ENCODE peak calls at places on chromosomes 5 and 9, in nine cellular contexts. One of them, this sample, is unnamed.

GRCh38 chr9:33159058-33159759 is 7.9 kb downstream of the B4GALT1 start:
- DNase-seq in AG04449: no peak
- DNase-seq in dorsolateral prefrontal cortex: no peak
- DNase-seq in cardiac muscle cell: peak
- DNase-seq in MCF 10A: peak
- DNase-seq in A549: peak
- DNase-seq in AG09309: no peak
- DNase-seq in endothelial cell of umbilical vein: peak
- DNase-seq in fibroblast of lung: peak
- DNase-seq in this sample: peak

GRCh38 chr9:133032171-133032570 is 1.4 kb downstream of the GTF3C5 start:
- DNase-seq in dorsolateral prefrontal cortex: no peak
- DNase-seq in MCF 10A: no peak
- DNase-seq in cardiac muscle cell: no peak
- DNase-seq in fibroblast of lung: no peak
- DNase-seq in AG09309: no peak
- DNase-seq in A549: no peak
- DNase-seq in endothelial cell of umbilical vein: no peak
- DNase-seq in AG04449: no peak
- DNase-seq in this sample: no peak

GRCh38 chr5:175617447-175617846 is 40.4 kb upstream of the HRH2 start:
- DNase-seq in AG09309: no peak
- DNase-seq in cardiac muscle cell: no peak
- DNase-seq in A549: no peak
- DNase-seq in MCF 10A: no peak
- DNase-seq in AG04449: no peak
- DNase-seq in endothelial cell of umbilical vein: no peak
- DNase-seq in fibroblast of lung: no peak
- DNase-seq in dorsolateral prefrontal cortex: no peak
- DNase-seq in this sample: no peak

GRCh38 chr9:116144038-116144437 is 9.6 kb upstream of the PAPPA start:
- DNase-seq in dorsolateral prefrontal cortex: no peak
- DNase-seq in AG09309: no peak
- DNase-seq in cardiac muscle cell: no peak
- DNase-seq in AG04449: no peak
- DNase-seq in fibroblast of lung: peak
- DNase-seq in A549: peak
- DNase-seq in endothelial cell of umbilical vein: no peak
- DNase-seq in MCF 10A: peak
- DNase-seq in this sample: peak

GRCh38 chr9:90894956-90895687 is 93.5 kb downstream of the SYK start:
- DNase-seq in fibroblast of lung: peak
- DNase-seq in endothelial cell of umbilical vein: peak
- DNase-seq in A549: peak
- DNase-seq in dorsolateral prefrontal cortex: no peak
- DNase-seq in AG04449: no peak
- DNase-seq in cardiac muscle cell: no peak
- DNase-seq in AG09309: no peak
- DNase-seq in MCF 10A: peak
- DNase-seq in this sample: no peak

GRCh38 chr5:139637438-139638089 is 10.6 kb upstream of the CXXC5 start:
- DNase-seq in dorsolateral prefrontal cortex: peak
- DNase-seq in endothelial cell of umbilical vein: peak
- DNase-seq in A549: no peak
- DNase-seq in MCF 10A: peak
- DNase-seq in cardiac muscle cell: peak
- DNase-seq in fibroblast of lung: peak
- DNase-seq in AG09309: no peak
- DNase-seq in AG04449: no peak
- DNase-seq in this sample: peak

GRCh38 chr5:142245776-142246175 is 79.0 kb downstream of the SPRY4 start:
- DNase-seq in AG09309: no peak
- DNase-seq in cardiac muscle cell: peak
- DNase-seq in MCF 10A: no peak
- DNase-seq in fibroblast of lung: no peak
- DNase-seq in dorsolateral prefrontal cortex: no peak
- DNase-seq in endothelial cell of umbilical vein: no peak
- DNase-seq in A549: no peak
- DNase-seq in AG04449: no peak
- DNase-seq in this sample: no peak

GRCh38 chr9:136648746-136649145 is 14.0 kb upstream of the EGFL7 start:
- DNase-seq in AG09309: no peak
- DNase-seq in MCF 10A: no peak
- DNase-seq in fibroblast of lung: no peak
- DNase-seq in dorsolateral prefrontal cortex: no peak
- DNase-seq in A549: no peak
- DNase-seq in endothelial cell of umbilical vein: peak
- DNase-seq in cardiac muscle cell: peak
- DNase-seq in AG04449: no peak
- DNase-seq in this sample: no peak

GRCh38 chr9:134420281-134420835 is 94.1 kb downstream of the RXRA start:
- DNase-seq in MCF 10A: no peak
- DNase-seq in dorsolateral prefrontal cortex: no peak
- DNase-seq in AG09309: no peak
- DNase-seq in fibroblast of lung: no peak
- DNase-seq in cardiac muscle cell: no peak
- DNase-seq in AG04449: no peak
- DNase-seq in A549: no peak
- DNase-seq in endothelial cell of umbilical vein: no peak
- DNase-seq in this sample: no peak

GRCh38 chr9:95465115-95465514 is 51.7 kb downstream of the PTCH1 start:
- DNase-seq in AG09309: no peak
- DNase-seq in dorsolateral prefrontal cortex: no peak
- DNase-seq in AG04449: no peak
- DNase-seq in cardiac muscle cell: no peak
- DNase-seq in fibroblast of lung: no peak
- DNase-seq in MCF 10A: no peak
- DNase-seq in A549: no peak
- DNase-seq in endothelial cell of umbilical vein: no peak
- DNase-seq in this sample: no peak

GRCh38 chr9:15299374-15299939 is 7.6 kb downstream of the TTC39B start:
- DNase-seq in endothelial cell of umbilical vein: no peak
- DNase-seq in MCF 10A: no peak
- DNase-seq in dorsolateral prefrontal cortex: no peak
- DNase-seq in A549: no peak
- DNase-seq in cardiac muscle cell: no peak
- DNase-seq in AG09309: no peak
- DNase-seq in fibroblast of lung: no peak
- DNase-seq in AG04449: no peak
- DNase-seq in this sample: no peak

GRCh38 chr9:128684325-128685021 is 4.5 kb upstream of the SET start:
- DNase-seq in dorsolateral prefrontal cortex: no peak
- DNase-seq in cardiac muscle cell: peak
- DNase-seq in MCF 10A: peak
- DNase-seq in AG04449: no peak
- DNase-seq in AG09309: no peak
- DNase-seq in fibroblast of lung: peak
- DNase-seq in endothelial cell of umbilical vein: peak
- DNase-seq in A549: peak
- DNase-seq in this sample: peak

GRCh38 chr5:135436856-135437795 is 10.0 kb downstream of the DCANP1 start:
- DNase-seq in A549: no peak
- DNase-seq in AG04449: no peak
- DNase-seq in dorsolateral prefrontal cortex: no peak
- DNase-seq in fibroblast of lung: no peak
- DNase-seq in MCF 10A: no peak
- DNase-seq in endothelial cell of umbilical vein: no peak
- DNase-seq in AG09309: no peak
- DNase-seq in cardiac muscle cell: no peak
- DNase-seq in this sample: peak

GRCh38 chr5:149473441-149473840 is 77.8 kb downstream of the CSNK1A1 start:
- DNase-seq in A549: no peak
- DNase-seq in fibroblast of lung: no peak
- DNase-seq in endothelial cell of umbilical vein: no peak
- DNase-seq in MCF 10A: no peak
- DNase-seq in AG04449: no peak
- DNase-seq in dorsolateral prefrontal cortex: no peak
- DNase-seq in cardiac muscle cell: no peak
- DNase-seq in AG09309: no peak
- DNase-seq in this sample: no peak

GRCh38 chr9:129338701-129339445 is 160.8 kb upstream of the IER5L start:
- DNase-seq in fibroblast of lung: no peak
- DNase-seq in AG04449: peak
- DNase-seq in endothelial cell of umbilical vein: no peak
- DNase-seq in dorsolateral prefrontal cortex: no peak
- DNase-seq in A549: no peak
- DNase-seq in MCF 10A: no peak
- DNase-seq in cardiac muscle cell: peak
- DNase-seq in AG09309: no peak
- DNase-seq in this sample: no peak

GRCh38 chr5:160266752-160267345 is 37.5 kb downstream of the FABP6 start:
- DNase-seq in MCF 10A: no peak
- DNase-seq in A549: no peak
- DNase-seq in endothelial cell of umbilical vein: no peak
- DNase-seq in AG09309: no peak
- DNase-seq in dorsolateral prefrontal cortex: peak
- DNase-seq in cardiac muscle cell: no peak
- DNase-seq in AG04449: no peak
- DNase-seq in fibroblast of lung: no peak
- DNase-seq in this sample: no peak

GRCh38 chr5:133303298-133303697 is 251.5 kb downstream of the HSPA4 start:
- DNase-seq in MCF 10A: no peak
- DNase-seq in A549: no peak
- DNase-seq in cardiac muscle cell: no peak
- DNase-seq in dorsolateral prefrontal cortex: no peak
- DNase-seq in endothelial cell of umbilical vein: no peak
- DNase-seq in fibroblast of lung: no peak
- DNase-seq in AG09309: no peak
- DNase-seq in AG04449: no peak
- DNase-seq in this sample: no peak

GRCh38 chr9:116691607-116692006 is 4.5 kb downstream of the TRIM32 start:
- DNase-seq in cardiac muscle cell: no peak
- DNase-seq in MCF 10A: no peak
- DNase-seq in endothelial cell of umbilical vein: no peak
- DNase-seq in dorsolateral prefrontal cortex: no peak
- DNase-seq in AG04449: no peak
- DNase-seq in fibroblast of lung: no peak
- DNase-seq in A549: no peak
- DNase-seq in AG09309: no peak
- DNase-seq in this sample: no peak

GRCh38 chr9:33510264-33511183 is 13.5 kb upstream of the ANKRD18B start:
- DNase-seq in AG09309: no peak
- DNase-seq in AG04449: no peak
- DNase-seq in A549: peak
- DNase-seq in dorsolateral prefrontal cortex: peak
- DNase-seq in MCF 10A: peak
- DNase-seq in cardiac muscle cell: peak
- DNase-seq in endothelial cell of umbilical vein: peak
- DNase-seq in fibroblast of lung: peak
- DNase-seq in this sample: peak

GRCh38 chr5:6287136-6287535 is 91.2 kb downstream of the MED10 start:
- DNase-seq in AG09309: no peak
- DNase-seq in cardiac muscle cell: no peak
- DNase-seq in fibroblast of lung: no peak
- DNase-seq in endothelial cell of umbilical vein: no peak
- DNase-seq in AG04449: no peak
- DNase-seq in MCF 10A: no peak
- DNase-seq in dorsolateral prefrontal cortex: no peak
- DNase-seq in A549: no peak
- DNase-seq in this sample: no peak

GRCh38 chr5:159034083-159034824 is 65.5 kb downstream of the EBF1 start:
- DNase-seq in AG04449: no peak
- DNase-seq in fibroblast of lung: no peak
- DNase-seq in AG09309: no peak
- DNase-seq in dorsolateral prefrontal cortex: no peak
- DNase-seq in endothelial cell of umbilical vein: no peak
- DNase-seq in MCF 10A: peak
- DNase-seq in cardiac muscle cell: peak
- DNase-seq in A549: no peak
- DNase-seq in this sample: no peak

GRCh38 chr5:95959051-95959963 is 2.3 kb downstream of the ELL2 start:
- DNase-seq in dorsolateral prefrontal cortex: no peak
- DNase-seq in MCF 10A: peak
- DNase-seq in A549: no peak
- DNase-seq in endothelial cell of umbilical vein: peak
- DNase-seq in cardiac muscle cell: no peak
- DNase-seq in fibroblast of lung: peak
- DNase-seq in AG04449: no peak
- DNase-seq in AG09309: no peak
- DNase-seq in this sample: no peak

GRCh38 chr9:127898433-127899199 is 787 bp downstream of the ST6GALNAC6 start:
- DNase-seq in MCF 10A: peak
- DNase-seq in cardiac muscle cell: peak
- DNase-seq in AG04449: peak
- DNase-seq in endothelial cell of umbilical vein: peak
- DNase-seq in dorsolateral prefrontal cortex: peak
- DNase-seq in A549: no peak
- DNase-seq in AG09309: peak
- DNase-seq in fibroblast of lung: peak
- DNase-seq in this sample: peak

GRCh38 chr9:69207503-69207902 is 33.4 kb downstream of the TJP2 start:
- DNase-seq in endothelial cell of umbilical vein: no peak
- DNase-seq in A549: no peak
- DNase-seq in fibroblast of lung: no peak
- DNase-seq in AG04449: no peak
- DNase-seq in dorsolateral prefrontal cortex: no peak
- DNase-seq in MCF 10A: no peak
- DNase-seq in AG09309: no peak
- DNase-seq in cardiac muscle cell: no peak
- DNase-seq in this sample: no peak
- TF ChIP-seq CTCF in endothelial cell of umbilical vein: no peak
- TF ChIP-seq CTCF in A549: no peak
- TF ChIP-seq CTCF in fibroblast of lung: no peak
- TF ChIP-seq CTCF in AG04449: no peak
- TF ChIP-seq CTCF in dorsolateral prefrontal cortex: no peak
- TF ChIP-seq CTCF in MCF 10A: no peak
- TF ChIP-seq CTCF in AG09309: no peak
- TF ChIP-seq CTCF in cardiac muscle cell: no peak
- TF ChIP-seq CTCF in this sample: no peak

GRCh38 chr5:10249948-10250803 is at the start of gene CCT5:
- DNase-seq in endothelial cell of umbilical vein: peak
- DNase-seq in dorsolateral prefrontal cortex: peak
- DNase-seq in MCF 10A: peak
- DNase-seq in AG04449: peak
- DNase-seq in fibroblast of lung: peak
- DNase-seq in cardiac muscle cell: peak
- DNase-seq in AG09309: peak
- DNase-seq in A549: peak
- DNase-seq in this sample: peak
- TF ChIP-seq CTCF in endothelial cell of umbilical vein: no peak
- TF ChIP-seq CTCF in dorsolateral prefrontal cortex: no peak
- TF ChIP-seq CTCF in MCF 10A: no peak
- TF ChIP-seq CTCF in AG04449: no peak
- TF ChIP-seq CTCF in fibroblast of lung: no peak
- TF ChIP-seq CTCF in cardiac muscle cell: no peak
- TF ChIP-seq CTCF in AG09309: no peak
- TF ChIP-seq CTCF in A549: no peak
- TF ChIP-seq CTCF in this sample: no peak

GRCh38 chr9:99511723-99512122 is 289.6 kb downstream of the SEC61B start:
- DNase-seq in cardiac muscle cell: no peak
- DNase-seq in AG09309: no peak
- DNase-seq in MCF 10A: no peak
- DNase-seq in AG04449: no peak
- DNase-seq in A549: no peak
- DNase-seq in endothelial cell of umbilical vein: no peak
- DNase-seq in fibroblast of lung: no peak
- DNase-seq in dorsolateral prefrontal cortex: no peak
- DNase-seq in this sample: no peak
- TF ChIP-seq CTCF in cardiac muscle cell: no peak
- TF ChIP-seq CTCF in AG09309: peak
- TF ChIP-seq CTCF in MCF 10A: no peak
- TF ChIP-seq CTCF in AG04449: peak
- TF ChIP-seq CTCF in A549: no peak
- TF ChIP-seq CTCF in endothelial cell of umbilical vein: no peak
- TF ChIP-seq CTCF in fibroblast of lung: peak
- TF ChIP-seq CTCF in dorsolateral prefrontal cortex: no peak
- TF ChIP-seq CTCF in this sample: peak

GRCh38 chr5:140881889-140882590 is at the start of gene PCDHA13:
- DNase-seq in A549: no peak
- DNase-seq in endothelial cell of umbilical vein: peak
- DNase-seq in dorsolateral prefrontal cortex: no peak
- DNase-seq in MCF 10A: no peak
- DNase-seq in fibroblast of lung: no peak
- DNase-seq in AG04449: no peak
- DNase-seq in cardiac muscle cell: peak
- DNase-seq in AG09309: no peak
- DNase-seq in this sample: no peak
- TF ChIP-seq CTCF in A549: no peak
- TF ChIP-seq CTCF in endothelial cell of umbilical vein: peak
- TF ChIP-seq CTCF in dorsolateral prefrontal cortex: peak
- TF ChIP-seq CTCF in MCF 10A: no peak
- TF ChIP-seq CTCF in fibroblast of lung: no peak
- TF ChIP-seq CTCF in AG04449: no peak
- TF ChIP-seq CTCF in cardiac muscle cell: no peak
- TF ChIP-seq CTCF in AG09309: peak
- TF ChIP-seq CTCF in this sample: no peak